ENCODE peak calls at places on chromosomes 11 and 22, in seven cellular contexts. J, E, B, D, Y, F and V are unnamed samples. For H3K36me3 and H3K9me3, the result is how much of the 10 kb centered on the place peaks cover.

GRCh38 chr22:32204856-32205722 is at the start of gene RFPL2:
- DNase-seq in F (peak), J (peak), E (peak), D (no peak), Y (no peak), B (no peak), V (no peak)

GRCh38 chr11:69807416-69807815 is 11.8 kb downstream of the FGF3 start:
- DNase-seq in Y (no peak), F (no peak), E (no peak), D (no peak), J (no peak), B (no peak), V (no peak)

GRCh38 chr11:23765862-23766261 is 731.0 kb upstream of the LUZP2 start:
- DNase-seq in F (peak), E (peak), Y (no peak), D (no peak), J (no peak), B (no peak), V (no peak)

GRCh38 chr11:61957028-61957770 is 7.0 kb downstream of the BEST1 start:
- DNase-seq in J (no peak), B (no peak), E (no peak), D (no peak), Y (peak), F (no peak), V (no peak)

GRCh38 chr22:31800065-31800464 is 46.2 kb downstream of the DEPDC5 start:
- DNase-seq in D (no peak), E (peak), J (no peak), F (peak), B (no peak), Y (no peak), V (no peak)

GRCh38 chr22:21009638-21010425 is 5.1 kb upstream of the P2RX6 start:
- DNase-seq in E (peak), Y (no peak), F (peak), B (no peak), J (peak), D (no peak), V (peak)

GRCh38 chr22:43432883-43433415 is 21.1 kb downstream of the MPPED1 start:
- DNase-seq in E (no peak), F (no peak), D (peak), B (no peak), J (no peak), Y (peak), V (no peak)

GRCh38 chr11:77883775-77884174 is 62.8 kb downstream of the AAMDC start:
- DNase-seq in D (no peak), Y (no peak), B (no peak), J (no peak), E (peak), F (peak), V (no peak)

GRCh38 chr11:59247535-59248227 is 35.0 kb upstream of the MPEG1 start:
- DNase-seq in B (no peak), F (peak), Y (no peak), E (peak), D (no peak), J (no peak), V (no peak)

GRCh38 chr11:1403721-1404460 is 14.2 kb downstream of the BRSK2 start:
- DNase-seq in J (no peak), D (no peak), Y (no peak), E (no peak), F (no peak), B (no peak), V (no peak)

GRCh38 chr22:36136988-36137387 is 23.6 kb downstream of the APOL3 start:
- DNase-seq in D (no peak), E (no peak), B (no peak), Y (no peak), F (peak), J (no peak), V (no peak)

GRCh38 chr11:115287266-115287665 is 216.9 kb downstream of the CADM1 start:
- DNase-seq in B (no peak), E (no peak), J (no peak), D (no peak), F (no peak), Y (no peak), V (no peak)

GRCh38 chr22:37898441-37899181 is 7.5 kb upstream of the MICALL1 start:
- DNase-seq in F (no peak), B (no peak), Y (no peak), D (no peak), E (peak), J (no peak), V (peak)

GRCh38 chr11:69446108-69446507 is 35.4 kb upstream of the LINC01488 start:
- DNase-seq in E (no peak), J (no peak), B (no peak), F (no peak), D (peak), Y (peak), V (no peak)

GRCh38 chr22:27989758-27990450 is 70.8 kb upstream of the PITPNB start:
- DNase-seq in E (no peak), Y (no peak), D (no peak), J (no peak), F (no peak), B (no peak), V (no peak)

GRCh38 chr11:111911563-111912401 is at the start of gene CRYAB:
- DNase-seq in D (peak), E (peak), J (no peak), F (peak), Y (peak), B (no peak), V (peak)

GRCh38 chr22:44242946-44243724 is 62.4 kb downstream of the PARVG start:
- DNase-seq in F (no peak), D (no peak), B (no peak), Y (no peak), J (no peak), E (no peak), V (no peak)

GRCh38 chr22:36860821-36861659 is at the start of gene NCF4:
- DNase-seq in Y (no peak), D (peak), J (no peak), F (no peak), E (no peak), B (no peak), V (peak)

GRCh38 chr11:59801981-59802638 is 8.5 kb downstream of the MRPL16 start:
- DNase-seq in Y (no peak), D (no peak), E (peak), F (peak), B (no peak), J (peak), V (no peak)

DNA sequence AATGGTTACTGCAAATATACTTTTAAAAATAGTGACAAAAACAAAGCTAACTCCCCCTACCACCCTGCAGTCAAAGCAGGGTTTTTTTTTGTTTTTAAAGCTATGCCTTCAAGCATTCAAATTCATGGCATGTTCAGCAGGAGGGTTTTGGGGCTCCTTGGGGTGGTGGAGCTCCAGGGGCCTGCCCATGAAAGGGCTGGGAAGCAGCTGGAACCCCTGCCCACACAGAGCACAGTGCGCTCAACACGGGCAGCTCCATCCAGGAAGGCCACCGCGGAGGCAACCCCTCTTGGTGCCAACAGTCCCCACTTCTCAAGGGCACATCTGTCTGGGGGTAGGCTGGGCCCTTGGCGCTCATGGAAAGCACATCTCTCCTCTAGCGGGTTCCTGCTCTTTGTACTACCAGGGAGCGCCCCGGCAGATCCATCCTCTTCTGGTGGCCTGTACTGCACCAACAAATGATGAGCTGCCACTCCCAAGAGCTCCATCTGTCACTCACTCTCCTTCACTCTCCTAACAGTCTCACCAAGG is 16.6 kb upstream of the PHLDA2 start:
- DNase-seq in J (no peak), D (no peak), E (no peak), F (no peak), B (no peak), Y (peak), V (peak)
- H3K36me3 ChIP-seq in J (under half), D (under half), E (under half), F (under half), B (under half), Y (under half), V (under half)

DNA sequence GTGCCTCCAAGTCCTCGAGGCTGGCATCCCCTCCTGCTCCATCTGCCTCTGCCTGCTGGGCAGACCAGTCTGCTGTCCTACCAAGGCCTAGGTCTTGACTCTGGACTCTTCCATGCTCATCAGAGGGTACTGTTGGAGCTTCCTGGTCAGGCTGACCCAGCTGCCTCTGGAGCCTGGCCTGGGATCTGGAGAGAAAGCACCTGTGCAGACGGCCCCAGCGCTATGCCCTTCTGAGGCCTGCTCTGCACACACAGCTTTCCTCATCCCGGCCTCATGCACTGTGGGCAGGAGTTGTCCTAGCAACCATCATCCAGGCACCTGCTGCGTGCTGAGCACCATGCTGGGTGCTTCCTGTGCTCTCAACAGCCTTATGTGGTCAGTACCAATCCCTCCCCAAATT is 70.8 kb downstream of the CDKN1C start:
- DNase-seq in B (no peak), E (no peak), F (no peak), Y (peak), D (peak), J (no peak), V (no peak)
- H3K9me3 ChIP-seq in B (under half), E (under half), F (under half), Y (under half), D (under half), J (under half), V (under half)

GRCh38 chr11:121580154-121580553 is 127.4 kb upstream of the SORL1-AS1 start:
- DNase-seq in B (no peak), F (no peak), Y (no peak), D (no peak), J (no peak), E (no peak), V (no peak)
- H3K36me3 ChIP-seq in B (half or more), F (under half), Y (under half), D (under half), J (under half), E (under half), V (under half)

DNA sequence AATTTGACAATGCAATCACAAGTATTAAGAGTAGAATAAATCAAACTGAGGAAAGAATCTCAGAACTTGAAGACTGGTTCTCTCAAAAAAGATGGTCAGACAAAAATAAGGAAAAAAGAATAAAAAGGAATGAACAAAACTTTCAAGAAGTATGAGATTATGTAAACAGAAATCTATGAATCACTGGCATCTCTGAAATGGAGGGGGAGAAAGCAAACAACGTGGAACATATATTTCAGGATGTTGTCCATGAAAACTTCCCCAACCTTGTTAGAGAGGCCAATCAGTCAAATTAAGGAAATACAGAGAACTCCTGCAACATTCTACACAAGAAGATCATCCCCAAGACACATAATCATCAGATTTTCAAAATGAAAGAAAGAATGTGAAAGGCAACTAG is 235.7 kb downstream of the SBF2 start:
- DNase-seq in E (peak), D (no peak), J (no peak), F (peak), B (no peak), Y (no peak), V (no peak)
- H3K9me3 ChIP-seq in E (under half), D (under half), J (under half), F (under half), B (under half), Y (under half), V (under half)

GRCh38 chr11:33769542-33769941 is 4.8 kb downstream of the FBXO3 start:
- DNase-seq in B (no peak), E (peak), Y (no peak), J (no peak), F (no peak), D (no peak), V (no peak)
- H3K36me3 ChIP-seq in B (under half), E (under half), Y (under half), J (under half), F (under half), D (under half), V (under half)

DNA sequence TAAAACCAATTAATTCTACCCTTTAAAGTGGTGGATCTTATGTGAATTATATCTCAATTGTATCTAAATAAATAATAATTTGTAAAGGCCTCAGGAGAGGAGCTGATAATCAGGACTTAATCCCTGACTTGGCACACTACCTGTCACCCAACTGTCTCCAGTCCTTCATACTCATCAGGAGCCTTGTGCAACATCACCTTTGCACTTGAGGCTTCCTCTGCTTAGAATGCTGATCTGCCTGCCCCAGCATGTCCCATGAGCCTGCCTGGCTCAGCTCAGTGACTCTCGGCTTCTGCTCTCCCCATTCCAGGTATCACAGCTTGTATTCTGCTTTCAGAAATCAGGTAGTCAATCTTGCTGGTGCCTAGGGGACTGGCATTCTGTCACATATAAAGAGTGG is 43.9 kb upstream of the PRODH start:
- DNase-seq in J (no peak), F (no peak), Y (no peak), B (no peak), D (peak), E (no peak), V (no peak)
- H3K9me3 ChIP-seq in J (under half), F (under half), Y (under half), B (under half), D (under half), E (under half), V (under half)

DNA sequence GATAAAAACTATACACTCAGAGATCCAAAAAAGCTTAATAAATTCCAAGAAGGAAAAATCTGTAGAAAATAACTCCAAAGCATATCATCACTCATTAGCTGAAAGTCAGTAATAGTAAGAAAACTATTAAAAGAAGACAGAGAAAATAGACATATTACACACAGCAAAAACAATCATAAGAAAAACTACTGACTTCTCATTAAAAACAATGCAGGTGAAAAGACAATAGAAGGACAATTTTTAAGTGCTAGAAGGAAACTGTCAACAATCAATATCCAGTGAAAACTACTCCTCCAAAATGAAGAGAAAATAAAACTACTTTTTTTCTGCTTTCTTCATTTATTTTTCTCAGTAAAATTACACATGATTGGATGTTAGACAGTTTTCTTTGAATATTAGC is 56.5 kb downstream of the BLID start:
- DNase-seq in J (no peak), Y (no peak), D (no peak), E (no peak), B (no peak), F (no peak), V (no peak)
- H3K36me3 ChIP-seq in J (under half), Y (under half), D (under half), E (under half), B (under half), F (under half), V (under half)

GRCh38 chr11:129167315-129167714 is 24.8 kb downstream of the ARHGAP32 start:
- DNase-seq in D (no peak), F (peak), E (no peak), J (no peak), B (no peak), Y (no peak), V (no peak)
- H3K9me3 ChIP-seq in D (under half), F (under half), E (under half), J (under half), B (under half), Y (under half), V (under half)

GRCh38 chr11:35163707-35164496 is 24.9 kb downstream of the CD44 start:
- DNase-seq in D (no peak), J (no peak), E (no peak), B (no peak), F (peak), Y (no peak), V (no peak)

GRCh38 chr11:35165416-35166368 is 26.7 kb downstream of the CD44 start:
- DNase-seq in E (peak), J (no peak), D (no peak), Y (no peak), B (peak), F (peak), V (no peak)

GRCh38 chr11:35162795-35163194 is 23.8 kb downstream of the CD44 start:
- DNase-seq in F (peak), B (no peak), E (no peak), D (no peak), Y (no peak), J (no peak), V (no peak)

GRCh38 chr11:35160902-35161585 is 22.1 kb downstream of the CD44 start:
- DNase-seq in F (no peak), E (no peak), Y (no peak), B (no peak), J (no peak), D (no peak), V (no peak)

DNA sequence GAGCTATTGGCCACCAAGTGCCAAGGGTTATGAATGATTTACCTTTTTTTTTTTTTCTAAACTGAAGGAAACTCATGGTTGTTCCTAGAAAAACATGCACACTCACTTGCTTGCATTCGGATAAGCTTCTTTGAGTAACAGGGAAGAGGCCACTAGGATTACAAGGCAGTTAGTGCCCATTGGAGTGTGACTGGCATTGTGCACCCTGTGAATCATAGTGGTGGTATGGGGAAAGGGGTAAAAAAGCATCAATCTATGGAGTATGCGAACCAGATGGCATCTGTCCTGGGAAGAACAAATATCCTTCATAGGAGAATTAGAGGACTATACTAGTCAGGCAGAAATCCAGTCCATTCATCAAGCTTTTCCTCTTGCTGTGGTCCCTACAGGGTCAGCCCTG is 24.2 kb downstream of the CD44 start:
- DNase-seq in E (peak), D (no peak), Y (no peak), B (no peak), F (no peak), J (no peak), V (no peak)
- H3K36me3 ChIP-seq in E (under half), D (under half), Y (under half), B (under half), F (under half), J (under half), V (under half)